ENCODE peak calls at places on chromosomes 5 and 9, in eight cellular contexts. O, E, C, B, D, V, Y and Z are unnamed samples.
A peak's percentile ranks its signal among the peaks of the same experiment; 100 is the strongest.

GRCh38 chr9:98450486-98450885 is 195.0 kb upstream of the TBC1D2 start:
- DNase-seq in O (peak; percentile 24), D (no peak), B (no peak), E (no peak), Y (no peak), V (no peak), C (no peak), Z (no peak)

GRCh38 chr5:150296496-150296895 is 6.2 kb downstream of the ARSI start:
- DNase-seq in D (no peak), Y (no peak), E (no peak), V (no peak), C (no peak), O (no peak), B (no peak), Z (no peak)

GRCh38 chr5:177333420-177334154 is 17.9 kb downstream of the LMAN2 start:
- DNase-seq in V (no peak), D (no peak), C (no peak), B (no peak), O (no peak), E (no peak), Y (no peak), Z (no peak)

GRCh38 chr5:158832096-158832495 is 267.6 kb downstream of the EBF1 start:
- DNase-seq in O (peak; percentile 82), E (no peak), Y (no peak), V (no peak), C (no peak), B (no peak), D (no peak), Z (no peak)

GRCh38 chr5:8813180-8813579 is 732.7 kb downstream of the SEMA5A start:
- DNase-seq in Y (no peak), B (no peak), D (no peak), C (no peak), V (no peak), E (no peak), O (no peak), Z (no peak)

GRCh38 chr5:65489119-65489518 is 7.4 kb upstream of the ADAMTS6 start:
- DNase-seq in B (no peak), V (no peak), C (no peak), D (no peak), E (no peak), Y (no peak), O (no peak), Z (no peak)

GRCh38 chr5:80481019-80481893 is 6.6 kb upstream of the FAM151B start:
- DNase-seq in Y (peak; percentile 55), B (no peak), C (no peak), V (peak; percentile 12), O (peak; percentile 78), E (no peak), D (peak; percentile 76), Z (no peak)

GRCh38 chr5:10607023-10607665 is 43.3 kb downstream of the ANKRD33B start:
- DNase-seq in Y (peak; percentile 71), B (no peak), E (no peak), C (peak; percentile 79), O (peak; percentile 23), D (peak; percentile 95), V (no peak), Z (no peak)

GRCh38 chr9:20043461-20043860 is 254.6 kb upstream of the SLC24A2 start:
- DNase-seq in Y (no peak), C (no peak), O (peak; percentile 24), D (peak; percentile 48), E (no peak), B (no peak), V (no peak), Z (no peak)

GRCh38 chr9:89675403-89675771 is 70.6 kb downstream of the GADD45G start:
- DNase-seq in C (no peak), E (peak; percentile 50), B (no peak), D (no peak), O (no peak), Y (no peak), V (peak; percentile 50), Z (no peak)

GRCh38 chr9:16282216-16282615 is 588.3 kb downstream of the BNC2 start:
- DNase-seq in B (no peak), E (no peak), D (no peak), Y (no peak), O (peak; percentile 75), C (no peak), V (peak; percentile 16), Z (no peak)

GRCh38 chr9:109253637-109254284 is 67.1 kb downstream of the EPB41L4B start:
- DNase-seq in B (no peak), Y (no peak), E (no peak), V (peak; percentile 42), D (no peak), O (peak; percentile 75), C (no peak), Z (no peak)

GRCh38 chr9:18980124-18980660 is 52.8 kb downstream of the SAXO1 start:
- DNase-seq in E (no peak), B (no peak), D (no peak), Y (no peak), C (no peak), O (peak; percentile 24), V (no peak), Z (no peak)

GRCh38 chr9:97714435-97714834 is 17.3 kb upstream of the XPA start:
- DNase-seq in D (peak; percentile 24), E (no peak), B (no peak), Y (no peak), V (no peak), C (no peak), O (peak; percentile 64), Z (no peak)

GRCh38 chr5:32709789-32710334 is 1.3 kb upstream of the NPR3 start:
- DNase-seq in O (peak; percentile 87), E (peak; percentile 30), V (peak; percentile 59), D (peak; percentile 70), Y (peak; percentile 67), B (no peak), C (no peak), Z (no peak)

GRCh38 chr5:1010641-1011046 is 2.0 kb downstream of the NKD2 start:
- DNase-seq in V (no peak), D (no peak), C (no peak), B (no peak), O (no peak), Y (no peak), E (no peak), Z (no peak)

GRCh38 chr5:176133289-176133870 is 104.8 kb upstream of the SIMC1 start:
- DNase-seq in C (no peak), V (no peak), E (no peak), O (no peak), Y (no peak), D (no peak), B (peak; percentile 9), Z (no peak)

GRCh38 chr5:156351423-156351822 is 24.5 kb downstream of the SGCD start:
- DNase-seq in Y (no peak), V (no peak), O (no peak), E (no peak), D (no peak), B (no peak), C (no peak), Z (no peak)

GRCh38 chr5:153902026-153902425 is 136.7 kb downstream of the FAM114A2 start:
- DNase-seq in O (peak; percentile 66), Y (no peak), C (no peak), V (no peak), E (no peak), D (no peak), B (no peak), Z (no peak)

GRCh38 chr9:116156621-116157314 is 3.2 kb downstream of the PAPPA start:
- DNase-seq in C (no peak), V (no peak), D (no peak), B (no peak), E (no peak), O (peak; percentile 90), Y (no peak), Z (no peak)

GRCh38 chr9:133768859-133769510 is 30.8 kb upstream of the SARDH start:
- DNase-seq in B (no peak), D (no peak), C (no peak), Y (no peak), O (no peak), E (no peak), V (no peak), Z (no peak)

GRCh38 chr9:20043035-20043434 is 254.2 kb upstream of the SLC24A2 start:
- DNase-seq in D (peak; percentile 21), B (no peak), O (no peak), V (no peak), Y (no peak), E (no peak), C (no peak), Z (no peak)

GRCh38 chr5:5781335-5781734 is 358.9 kb downstream of the ICE1 start:
- DNase-seq in C (no peak), D (no peak), V (no peak), B (no peak), O (no peak), E (no peak), Y (no peak), Z (no peak)

GRCh38 chr5:73299665-73300435 is 126.9 kb downstream of the TMEM174 start:
- DNase-seq in V (no peak), O (peak; percentile 60), C (no peak), D (no peak), Y (no peak), E (no peak), B (no peak), Z (no peak)

GRCh38 chr9:94975480-94976452 is 249.3 kb downstream of the AOPEP start:
- DNase-seq in C (no peak), O (no peak), E (no peak), D (no peak), B (no peak), Y (no peak), V (no peak), Z (no peak)

GRCh38 chr5:69350664-69351063 is 18.1 kb upstream of the CCDC125 start:
- DNase-seq in B (no peak), C (no peak), O (no peak), E (no peak), D (no peak), Y (no peak), V (no peak), Z (no peak)

GRCh38 chr5:111135946-111136345 is 43.8 kb downstream of the WDR36 start:
- DNase-seq in E (no peak), C (no peak), D (no peak), V (no peak), Y (no peak), O (peak; percentile 88), B (no peak), Z (no peak)

GRCh38 chr9:27539479-27540441 is 10.1 kb upstream of the MOB3B start:
- DNase-seq in B (no peak), O (peak; percentile 81), D (peak; percentile 49), Y (no peak), V (peak; percentile 44), C (no peak), E (no peak), Z (peak; percentile 34)

GRCh38 chr5:75185763-75186162 is 50.9 kb downstream of the ANKRD31 start:
- DNase-seq in Y (no peak), O (no peak), C (no peak), B (no peak), V (no peak), D (no peak), E (no peak), Z (no peak)

GRCh38 chr9:125436613-125437443 is 175.2 kb downstream of the GAPVD1 start:
- DNase-seq in Y (no peak), C (peak; percentile 36), B (no peak), V (no peak), D (no peak), O (no peak), E (no peak), Z (no peak)

GRCh38 chr5:172503925-172504730 is 49.8 kb upstream of the SH3PXD2B start:
- DNase-seq in B (no peak), O (no peak), E (no peak), V (peak; percentile 2), Y (no peak), C (no peak), D (no peak), Z (no peak)

GRCh38 chr9:120891255-120891954 is 14.4 kb upstream of the PHF19 start:
- DNase-seq in E (no peak), V (no peak), C (peak; percentile 69), B (peak; percentile 67), D (no peak), O (no peak), Y (no peak), Z (no peak)

GRCh38 chr9:25876248-25876647 is 198.0 kb upstream of the TUSC1 start:
- DNase-seq in Y (no peak), D (no peak), V (no peak), O (no peak), C (no peak), B (no peak), E (no peak), Z (no peak)